ENCODE peak calls at places on chromosome X, in eight cellular contexts. One of them, this sample, is unnamed.

GRCh38 chrX:68196939-68197791 is 236.1 kb downstream of the OPHN1 start:
- DNase-seq in CD8-positive, alpha-beta T cell: no peak
- DNase-seq in IMR-90: peak; percentile 57
- DNase-seq in psoas muscle: no peak
- DNase-seq in left lung: no peak
- DNase-seq in right cardiac atrium: no peak
- DNase-seq in Peyer's patch: no peak
- DNase-seq in mesenchymal stem cell: peak; percentile 49
- DNase-seq in this sample: no peak

GRCh38 chrX:73683236-73683859 is 120.4 kb downstream of the CHIC1 start:
- DNase-seq in right cardiac atrium: no peak
- DNase-seq in IMR-90: no peak
- DNase-seq in psoas muscle: no peak
- DNase-seq in CD8-positive, alpha-beta T cell: no peak
- DNase-seq in mesenchymal stem cell: no peak
- DNase-seq in Peyer's patch: no peak
- DNase-seq in left lung: no peak
- DNase-seq in this sample: no peak

GRCh38 chrX:110081320-110081719 is 78.4 kb downstream of the TMEM164 start:
- DNase-seq in psoas muscle: no peak
- DNase-seq in CD8-positive, alpha-beta T cell: no peak
- DNase-seq in right cardiac atrium: no peak
- DNase-seq in mesenchymal stem cell: no peak
- DNase-seq in left lung: no peak
- DNase-seq in Peyer's patch: no peak
- DNase-seq in IMR-90: no peak
- DNase-seq in this sample: no peak

GRCh38 chrX:139077303-139078131 is 366.0 kb upstream of the FGF13 start:
- DNase-seq in psoas muscle: no peak
- DNase-seq in left lung: no peak
- DNase-seq in IMR-90: no peak
- DNase-seq in CD8-positive, alpha-beta T cell: no peak
- DNase-seq in Peyer's patch: no peak
- DNase-seq in mesenchymal stem cell: peak; percentile 12
- DNase-seq in right cardiac atrium: no peak
- DNase-seq in this sample: no peak

GRCh38 chrX:149487292-149487691 is 17.8 kb downstream of the IDS start:
- DNase-seq in left lung: no peak
- DNase-seq in psoas muscle: no peak
- DNase-seq in right cardiac atrium: no peak
- DNase-seq in mesenchymal stem cell: no peak
- DNase-seq in IMR-90: no peak
- DNase-seq in CD8-positive, alpha-beta T cell: peak; percentile 22
- DNase-seq in Peyer's patch: no peak
- DNase-seq in this sample: no peak

GRCh38 chrX:132092439-132093065 is 35.3 kb downstream of the FRMD7 start:
- DNase-seq in CD8-positive, alpha-beta T cell: peak; percentile 47
- DNase-seq in left lung: no peak
- DNase-seq in Peyer's patch: no peak
- DNase-seq in psoas muscle: no peak
- DNase-seq in IMR-90: peak; percentile 61
- DNase-seq in mesenchymal stem cell: peak; percentile 66
- DNase-seq in right cardiac atrium: peak; percentile 49
- DNase-seq in this sample: peak; percentile 74

GRCh38 chrX:37958493-37959211 is 47.7 kb upstream of the SYTL5 start:
- DNase-seq in CD8-positive, alpha-beta T cell: no peak
- DNase-seq in right cardiac atrium: no peak
- DNase-seq in left lung: no peak
- DNase-seq in psoas muscle: no peak
- DNase-seq in mesenchymal stem cell: peak; percentile 6
- DNase-seq in Peyer's patch: no peak
- DNase-seq in IMR-90: peak; percentile 1
- DNase-seq in this sample: no peak

GRCh38 chrX:11888421-11888820 is 130.4 kb downstream of the MSL3 start:
- DNase-seq in right cardiac atrium: no peak
- DNase-seq in CD8-positive, alpha-beta T cell: no peak
- DNase-seq in left lung: no peak
- DNase-seq in psoas muscle: no peak
- DNase-seq in mesenchymal stem cell: no peak
- DNase-seq in IMR-90: no peak
- DNase-seq in Peyer's patch: no peak
- DNase-seq in this sample: no peak

GRCh38 chrX:23883737-23884354 is 23.9 kb downstream of the APOO start:
- DNase-seq in left lung: no peak
- DNase-seq in Peyer's patch: no peak
- DNase-seq in right cardiac atrium: no peak
- DNase-seq in mesenchymal stem cell: peak; percentile 86
- DNase-seq in CD8-positive, alpha-beta T cell: no peak
- DNase-seq in IMR-90: peak; percentile 85
- DNase-seq in psoas muscle: no peak
- DNase-seq in this sample: peak; percentile 58

GRCh38 chrX:109475174-109475891 is 6.6 kb downstream of the GUCY2F start:
- DNase-seq in CD8-positive, alpha-beta T cell: no peak
- DNase-seq in right cardiac atrium: peak; percentile 28
- DNase-seq in mesenchymal stem cell: peak; percentile 46
- DNase-seq in psoas muscle: no peak
- DNase-seq in Peyer's patch: no peak
- DNase-seq in IMR-90: peak; percentile 34
- DNase-seq in left lung: peak; percentile 2
- DNase-seq in this sample: no peak

GRCh38 chrX:155263854-155264628 is at the start of gene RAB39B:
- DNase-seq in left lung: peak; percentile 83
- DNase-seq in right cardiac atrium: peak; percentile 64
- DNase-seq in CD8-positive, alpha-beta T cell: peak; percentile 80
- DNase-seq in mesenchymal stem cell: peak; percentile 32
- DNase-seq in psoas muscle: peak; percentile 70
- DNase-seq in IMR-90: peak; percentile 68
- DNase-seq in Peyer's patch: peak; percentile 39
- DNase-seq in this sample: no peak

GRCh38 chrX:65596270-65596669 is 61.7 kb upstream of the LAS1L start:
- DNase-seq in left lung: no peak
- DNase-seq in CD8-positive, alpha-beta T cell: peak; percentile 68
- DNase-seq in Peyer's patch: no peak
- DNase-seq in mesenchymal stem cell: peak; percentile 75
- DNase-seq in IMR-90: peak; percentile 49
- DNase-seq in right cardiac atrium: no peak
- DNase-seq in psoas muscle: no peak
- DNase-seq in this sample: peak; percentile 22

GRCh38 chrX:23901805-23902204 is 5.9 kb downstream of the APOO start:
- DNase-seq in IMR-90: peak; percentile 77
- DNase-seq in CD8-positive, alpha-beta T cell: peak; percentile 45
- DNase-seq in left lung: no peak
- DNase-seq in psoas muscle: no peak
- DNase-seq in Peyer's patch: no peak
- DNase-seq in mesenchymal stem cell: peak; percentile 84
- DNase-seq in right cardiac atrium: peak; percentile 27
- DNase-seq in this sample: no peak

GRCh38 chrX:154804957-154805695 is at the start of gene MPP1:
- DNase-seq in mesenchymal stem cell: peak; percentile 78
- DNase-seq in right cardiac atrium: peak; percentile 76
- DNase-seq in psoas muscle: peak; percentile 86
- DNase-seq in CD8-positive, alpha-beta T cell: peak; percentile 64
- DNase-seq in Peyer's patch: peak; percentile 87
- DNase-seq in IMR-90: peak; percentile 66
- DNase-seq in left lung: peak; percentile 93
- DNase-seq in this sample: no peak

GRCh38 chrX:12225073-12225472 is 86.8 kb downstream of the FRMPD4 start:
- DNase-seq in right cardiac atrium: no peak
- DNase-seq in Peyer's patch: no peak
- DNase-seq in CD8-positive, alpha-beta T cell: no peak
- DNase-seq in IMR-90: no peak
- DNase-seq in psoas muscle: no peak
- DNase-seq in left lung: no peak
- DNase-seq in mesenchymal stem cell: no peak
- DNase-seq in this sample: no peak

GRCh38 chrX:22748093-22748999 is 251.4 kb upstream of the DDX53 start:
- DNase-seq in psoas muscle: no peak
- DNase-seq in right cardiac atrium: peak; percentile 17
- DNase-seq in IMR-90: peak; percentile 47
- DNase-seq in mesenchymal stem cell: peak; percentile 42
- DNase-seq in left lung: no peak
- DNase-seq in CD8-positive, alpha-beta T cell: peak; percentile 19
- DNase-seq in Peyer's patch: no peak
- DNase-seq in this sample: no peak

GRCh38 chrX:54785901-54786300 is 12.2 kb downstream of the ITIH6 start:
- DNase-seq in IMR-90: no peak
- DNase-seq in mesenchymal stem cell: no peak
- DNase-seq in left lung: no peak
- DNase-seq in psoas muscle: no peak
- DNase-seq in Peyer's patch: no peak
- DNase-seq in right cardiac atrium: no peak
- DNase-seq in CD8-positive, alpha-beta T cell: no peak
- DNase-seq in this sample: no peak

GRCh38 chrX:154785711-154786110 is 19.6 kb downstream of the MPP1 start:
- DNase-seq in IMR-90: no peak
- DNase-seq in mesenchymal stem cell: no peak
- DNase-seq in right cardiac atrium: no peak
- DNase-seq in Peyer's patch: no peak
- DNase-seq in psoas muscle: no peak
- DNase-seq in CD8-positive, alpha-beta T cell: no peak
- DNase-seq in left lung: no peak
- DNase-seq in this sample: no peak

GRCh38 chrX:24553016-24553415 is 87.9 kb downstream of the PDK3 start:
- DNase-seq in CD8-positive, alpha-beta T cell: no peak
- DNase-seq in right cardiac atrium: no peak
- DNase-seq in Peyer's patch: no peak
- DNase-seq in mesenchymal stem cell: no peak
- DNase-seq in IMR-90: no peak
- DNase-seq in psoas muscle: no peak
- DNase-seq in left lung: no peak
- DNase-seq in this sample: no peak

DNA sequence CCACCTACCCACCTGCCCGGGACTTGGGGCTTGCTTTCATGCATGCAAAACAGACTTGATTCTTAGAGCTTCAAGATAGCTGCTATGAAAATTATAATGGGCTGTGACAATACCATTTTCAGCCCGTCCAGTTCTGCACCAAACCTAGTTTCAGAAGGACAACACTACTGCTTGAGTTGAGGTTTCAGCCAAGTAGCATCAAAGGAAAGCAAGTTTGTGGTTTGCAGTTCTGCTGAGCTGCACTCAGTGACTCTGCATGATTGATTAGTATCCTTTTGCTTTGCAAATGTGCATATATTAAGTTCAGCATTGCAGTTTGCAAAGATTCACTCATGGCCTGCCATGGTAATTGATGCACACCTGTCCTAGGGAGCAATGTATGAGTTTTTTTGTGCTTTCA is 442.7 kb downstream of the RPA4 start:
- DNase-seq in psoas muscle: no peak
- DNase-seq in right cardiac atrium: no peak
- DNase-seq in CD8-positive, alpha-beta T cell: no peak
- DNase-seq in mesenchymal stem cell: no peak
- DNase-seq in left lung: no peak
- DNase-seq in IMR-90: peak; percentile 19
- DNase-seq in Peyer's patch: no peak
- DNase-seq in this sample: no peak
- H3K4me1 ChIP-seq in psoas muscle: no peaks in the 10 kb centered on the region
- H3K4me1 ChIP-seq in right cardiac atrium: no peaks in the 10 kb centered on the region
- H3K4me1 ChIP-seq in CD8-positive, alpha-beta T cell: no peaks in the 10 kb centered on the region
- H3K4me1 ChIP-seq in mesenchymal stem cell: no peaks in the 10 kb centered on the region
- H3K4me1 ChIP-seq in left lung: no peaks in the 10 kb centered on the region
- H3K4me1 ChIP-seq in IMR-90: no peaks in the 10 kb centered on the region
- H3K4me1 ChIP-seq in Peyer's patch: no peaks in the 10 kb centered on the region
- H3K4me1 ChIP-seq in this sample: no peaks in the 10 kb centered on the region

GRCh38 chrX:133723930-133724329 is 261.5 kb downstream of the GPC3 start:
- DNase-seq in left lung: no peak
- DNase-seq in right cardiac atrium: no peak
- DNase-seq in mesenchymal stem cell: no peak
- DNase-seq in psoas muscle: no peak
- DNase-seq in IMR-90: no peak
- DNase-seq in CD8-positive, alpha-beta T cell: no peak
- DNase-seq in Peyer's patch: no peak
- DNase-seq in this sample: no peak
- H3K27ac ChIP-seq in left lung: no peak overlapping the region
- H3K27ac ChIP-seq in right cardiac atrium: no peak overlapping the region
- H3K27ac ChIP-seq in mesenchymal stem cell: no peak overlapping the region
- H3K27ac ChIP-seq in psoas muscle: no peak overlapping the region
- H3K27ac ChIP-seq in IMR-90: no peak overlapping the region
- H3K27ac ChIP-seq in CD8-positive, alpha-beta T cell: no peak overlapping the region
- H3K27ac ChIP-seq in Peyer's patch: no peak overlapping the region
- H3K27ac ChIP-seq in this sample: no peak overlapping the region

DNA sequence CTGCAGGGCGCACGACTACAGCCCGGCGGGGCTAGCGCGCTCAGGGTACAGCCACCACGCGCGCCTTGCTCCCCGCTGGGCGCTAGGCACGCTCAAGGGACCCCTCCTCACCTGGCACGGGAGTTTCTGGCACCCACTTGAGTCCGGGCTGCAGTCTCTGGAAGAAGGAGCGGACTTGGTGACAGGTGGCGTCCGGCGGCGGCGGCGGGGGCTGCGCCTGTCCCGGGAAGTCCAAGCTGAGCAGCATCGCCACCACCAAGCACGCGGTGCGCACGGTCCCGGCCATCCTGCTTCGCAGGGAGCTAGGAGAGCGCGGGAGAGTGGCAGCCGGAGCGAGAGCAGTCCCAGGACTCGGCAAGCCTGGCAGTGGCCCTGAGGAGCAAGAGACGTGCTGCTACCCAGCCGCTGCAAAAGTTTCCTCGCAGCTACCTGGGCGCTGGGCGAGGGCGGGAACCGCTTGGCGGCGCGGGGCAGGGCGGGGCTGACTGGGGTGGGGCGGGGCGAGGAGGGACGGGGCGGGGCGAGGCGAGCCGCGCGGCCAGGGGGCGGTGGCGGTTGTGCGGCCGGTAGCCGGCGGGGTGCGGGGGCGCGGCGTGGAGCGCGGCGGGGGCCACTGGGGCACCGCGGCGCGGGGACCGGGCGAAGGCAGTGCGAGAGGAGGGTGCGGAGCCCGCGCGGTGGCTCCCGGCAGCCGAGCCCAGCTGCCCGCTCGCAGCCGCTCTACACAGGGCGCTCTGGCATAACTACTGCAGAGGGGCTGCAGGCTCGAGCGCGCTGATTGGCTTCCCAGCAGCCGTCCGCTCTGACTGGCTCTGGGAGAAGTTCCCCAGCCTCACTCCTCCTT is at the start of gene GPC3:
- DNase-seq in right cardiac atrium: peak; percentile 35
- DNase-seq in left lung: peak; percentile 70
- DNase-seq in CD8-positive, alpha-beta T cell: peak; percentile 19
- DNase-seq in Peyer's patch: peak; percentile 72
- DNase-seq in mesenchymal stem cell: peak; percentile 62
- DNase-seq in IMR-90: peak; percentile 0
- DNase-seq in psoas muscle: peak; percentile 55
- DNase-seq in this sample: no peak
- H3K4me1 ChIP-seq in right cardiac atrium: no peaks in the 10 kb centered on the region
- H3K4me1 ChIP-seq in left lung: no peaks in the 10 kb centered on the region
- H3K4me1 ChIP-seq in CD8-positive, alpha-beta T cell: peaks cover 6% of the 10 kb centered on the region
- H3K4me1 ChIP-seq in Peyer's patch: no peaks in the 10 kb centered on the region
- H3K4me1 ChIP-seq in mesenchymal stem cell: peaks cover 12% of the 10 kb centered on the region
- H3K4me1 ChIP-seq in IMR-90: no peaks in the 10 kb centered on the region
- H3K4me1 ChIP-seq in psoas muscle: no peaks in the 10 kb centered on the region
- H3K4me1 ChIP-seq in this sample: no peaks in the 10 kb centered on the region

DNA sequence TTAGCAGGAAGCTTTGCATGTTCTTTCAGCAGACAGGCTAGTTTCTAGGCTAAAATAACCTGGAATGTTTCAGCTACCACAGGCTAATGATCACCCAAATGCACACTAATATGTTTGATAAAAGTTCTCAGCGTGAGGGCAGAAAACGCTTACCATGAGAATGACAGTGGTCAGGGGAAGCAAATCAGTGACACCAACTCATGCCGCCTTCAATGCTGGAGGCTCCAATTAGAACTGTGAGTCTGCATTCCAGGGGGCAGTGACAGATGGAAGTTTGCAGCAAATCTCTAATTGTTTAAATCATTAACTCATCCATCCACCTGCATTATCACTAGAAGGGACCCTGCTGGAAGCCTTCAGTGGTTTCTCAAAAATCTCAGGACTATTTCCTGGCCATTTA is 43.2 kb downstream of the ANOS1 start:
- DNase-seq in mesenchymal stem cell: no peak
- DNase-seq in CD8-positive, alpha-beta T cell: no peak
- DNase-seq in psoas muscle: no peak
- DNase-seq in Peyer's patch: no peak
- DNase-seq in IMR-90: no peak
- DNase-seq in right cardiac atrium: no peak
- DNase-seq in left lung: no peak
- DNase-seq in this sample: no peak
- H3K27ac ChIP-seq in mesenchymal stem cell: no peak overlapping the region
- H3K27ac ChIP-seq in CD8-positive, alpha-beta T cell: no peak overlapping the region
- H3K27ac ChIP-seq in psoas muscle: no peak overlapping the region
- H3K27ac ChIP-seq in Peyer's patch: no peak overlapping the region
- H3K27ac ChIP-seq in IMR-90: no peak overlapping the region
- H3K27ac ChIP-seq in right cardiac atrium: no peak overlapping the region
- H3K27ac ChIP-seq in left lung: no peak overlapping the region
- H3K27ac ChIP-seq in this sample: no peak overlapping the region